ENCODE peak calls at places on chromosomes 11 and 22, in four cellular contexts. One of them, this sample, is unnamed. For H3K4me1, the result is how much of the 10 kb centered on the place peaks cover.

GRCh38 chr11:120306519-120307242 is 18.4 kb upstream of the TLCD5 start:
- DNase-seq in H9: peak
- DNase-seq in PC-9: peak
- DNase-seq in fibroblast of lung: peak
- DNase-seq in this sample: peak

GRCh38 chr11:116641561-116642045 is 131.2 kb downstream of the BUD13 start:
- DNase-seq in PC-9: peak
- DNase-seq in H9: peak
- DNase-seq in fibroblast of lung: no peak
- DNase-seq in this sample: peak

GRCh38 chr11:116580828-116581227 is 192.0 kb downstream of the BUD13 start:
- DNase-seq in H9: peak
- DNase-seq in fibroblast of lung: no peak
- DNase-seq in PC-9: no peak
- DNase-seq in this sample: no peak

GRCh38 chr11:130426223-130427048 is 2.0 kb downstream of the ADAMTS8 start:
- DNase-seq in fibroblast of lung: no peak
- DNase-seq in H9: no peak
- DNase-seq in PC-9: no peak
- DNase-seq in this sample: no peak

GRCh38 chr11:131511794-131512193 is 141.4 kb downstream of the NTM start:
- DNase-seq in fibroblast of lung: no peak
- DNase-seq in H9: peak
- DNase-seq in PC-9: peak
- DNase-seq in this sample: no peak

GRCh38 chr11:33258631-33259184 is 1.5 kb downstream of the HIPK3 start:
- DNase-seq in fibroblast of lung: peak
- DNase-seq in H9: no peak
- DNase-seq in PC-9: no peak
- DNase-seq in this sample: peak

GRCh38 chr11:20367313-20367948 is 3.9 kb downstream of the HTATIP2 start:
- DNase-seq in H9: no peak
- DNase-seq in PC-9: peak
- DNase-seq in fibroblast of lung: peak
- DNase-seq in this sample: peak

GRCh38 chr22:39519681-39520053 is 695 bp upstream of the ATF4 start:
- DNase-seq in PC-9: no peak
- DNase-seq in fibroblast of lung: peak
- DNase-seq in H9: peak
- DNase-seq in this sample: peak

GRCh38 chr11:59208956-59209355 is 3.8 kb downstream of the MPEG1 start:
- DNase-seq in fibroblast of lung: no peak
- DNase-seq in H9: no peak
- DNase-seq in PC-9: no peak
- DNase-seq in this sample: peak

GRCh38 chr11:17277024-17277584 is 565 bp downstream of the NUCB2 start:
- DNase-seq in fibroblast of lung: peak
- DNase-seq in PC-9: no peak
- DNase-seq in H9: no peak
- DNase-seq in this sample: peak

DNA sequence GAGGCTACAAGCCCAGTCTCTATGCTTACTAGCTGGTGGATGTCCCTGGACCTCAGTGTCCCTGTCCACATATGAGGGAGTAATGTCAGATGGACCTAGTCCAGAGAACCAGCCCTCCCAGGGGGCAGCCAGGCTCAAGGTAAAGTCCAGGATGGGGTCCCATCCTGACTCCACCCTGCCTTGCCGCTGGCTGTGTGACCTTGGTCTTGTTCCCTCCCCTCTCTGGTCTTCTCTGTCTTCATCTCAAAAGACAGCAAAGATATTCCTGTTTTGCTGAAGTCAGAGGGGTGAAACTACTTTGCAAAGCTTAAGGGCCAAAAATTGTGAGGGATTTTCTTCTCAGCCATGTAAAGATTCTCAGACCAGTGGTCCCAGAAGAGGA is 9.2 kb upstream of the C11orf96 start:
- DNase-seq in PC-9: no peak
- DNase-seq in fibroblast of lung: no peak
- DNase-seq in H9: no peak
- DNase-seq in this sample: no peak
- H2AFZ ChIP-seq in PC-9: no peak
- H2AFZ ChIP-seq in fibroblast of lung: no peak
- H2AFZ ChIP-seq in H9: no peak
- H2AFZ ChIP-seq in this sample: no peak

GRCh38 chr11:47280099-47280498 is 10.2 kb downstream of the MADD start:
- DNase-seq in PC-9: no peak
- DNase-seq in H9: no peak
- DNase-seq in fibroblast of lung: no peak
- DNase-seq in this sample: no peak

GRCh38 chr11:47278769-47279168 is 8.8 kb downstream of the MADD start:
- DNase-seq in H9: no peak
- DNase-seq in fibroblast of lung: no peak
- DNase-seq in PC-9: no peak
- DNase-seq in this sample: no peak

GRCh38 chr11:47280860-47281259 is 10.9 kb downstream of the MADD start:
- DNase-seq in PC-9: no peak
- DNase-seq in H9: no peak
- DNase-seq in fibroblast of lung: no peak
- DNase-seq in this sample: no peak

GRCh38 chr11:47284151-47284550 is 14.2 kb downstream of the MADD start:
- DNase-seq in fibroblast of lung: no peak
- DNase-seq in H9: no peak
- DNase-seq in PC-9: no peak
- DNase-seq in this sample: no peak

GRCh38 chr11:47282462-47282861 is 12.5 kb downstream of the MADD start:
- DNase-seq in fibroblast of lung: no peak
- DNase-seq in PC-9: no peak
- DNase-seq in H9: no peak
- DNase-seq in this sample: no peak
- H3K4me2 ChIP-seq in fibroblast of lung: no peak
- H3K4me2 ChIP-seq in PC-9: no peak
- H3K4me2 ChIP-seq in H9: no peak
- H3K4me2 ChIP-seq in this sample: no peak

GRCh38 chr11:68347345-68347744 is 35.0 kb downstream of the LRP5 start:
- DNase-seq in H9: no peak
- DNase-seq in fibroblast of lung: no peak
- DNase-seq in PC-9: no peak
- DNase-seq in this sample: no peak

GRCh38 chr11:68345776-68346728 is 33.7 kb downstream of the LRP5 start:
- DNase-seq in PC-9: no peak
- DNase-seq in fibroblast of lung: no peak
- DNase-seq in H9: no peak
- DNase-seq in this sample: no peak

GRCh38 chr11:68350759-68351449 is 38.5 kb downstream of the LRP5 start:
- DNase-seq in PC-9: no peak
- DNase-seq in fibroblast of lung: no peak
- DNase-seq in H9: no peak
- DNase-seq in this sample: no peak

GRCh38 chr11:68349461-68350249 is 37.3 kb downstream of the LRP5 start:
- DNase-seq in fibroblast of lung: no peak
- DNase-seq in PC-9: no peak
- DNase-seq in H9: no peak
- DNase-seq in this sample: no peak

DNA sequence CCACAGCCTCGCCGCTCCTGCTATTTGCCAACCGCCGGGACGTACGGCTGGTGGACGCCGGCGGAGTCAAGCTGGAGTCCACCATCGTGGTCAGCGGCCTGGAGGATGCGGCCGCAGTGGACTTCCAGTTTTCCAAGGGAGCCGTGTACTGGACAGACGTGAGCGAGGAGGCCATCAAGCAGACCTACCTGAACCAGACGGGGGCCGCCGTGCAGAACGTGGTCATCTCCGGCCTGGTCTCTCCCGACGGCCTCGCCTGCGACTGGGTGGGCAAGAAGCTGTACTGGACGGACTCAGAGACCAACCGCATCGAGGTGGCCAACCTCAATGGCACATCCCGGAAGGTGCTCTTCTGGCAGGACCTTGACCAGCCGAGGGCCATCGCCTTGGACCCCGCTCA is 35.5 kb downstream of the LRP5 start:
- DNase-seq in PC-9: no peak
- DNase-seq in fibroblast of lung: no peak
- DNase-seq in H9: no peak
- DNase-seq in this sample: no peak
- H3K4me1 ChIP-seq in PC-9: under half
- H3K4me1 ChIP-seq in fibroblast of lung: under half
- H3K4me1 ChIP-seq in H9: under half
- H3K4me1 ChIP-seq in this sample: under half

DNA sequence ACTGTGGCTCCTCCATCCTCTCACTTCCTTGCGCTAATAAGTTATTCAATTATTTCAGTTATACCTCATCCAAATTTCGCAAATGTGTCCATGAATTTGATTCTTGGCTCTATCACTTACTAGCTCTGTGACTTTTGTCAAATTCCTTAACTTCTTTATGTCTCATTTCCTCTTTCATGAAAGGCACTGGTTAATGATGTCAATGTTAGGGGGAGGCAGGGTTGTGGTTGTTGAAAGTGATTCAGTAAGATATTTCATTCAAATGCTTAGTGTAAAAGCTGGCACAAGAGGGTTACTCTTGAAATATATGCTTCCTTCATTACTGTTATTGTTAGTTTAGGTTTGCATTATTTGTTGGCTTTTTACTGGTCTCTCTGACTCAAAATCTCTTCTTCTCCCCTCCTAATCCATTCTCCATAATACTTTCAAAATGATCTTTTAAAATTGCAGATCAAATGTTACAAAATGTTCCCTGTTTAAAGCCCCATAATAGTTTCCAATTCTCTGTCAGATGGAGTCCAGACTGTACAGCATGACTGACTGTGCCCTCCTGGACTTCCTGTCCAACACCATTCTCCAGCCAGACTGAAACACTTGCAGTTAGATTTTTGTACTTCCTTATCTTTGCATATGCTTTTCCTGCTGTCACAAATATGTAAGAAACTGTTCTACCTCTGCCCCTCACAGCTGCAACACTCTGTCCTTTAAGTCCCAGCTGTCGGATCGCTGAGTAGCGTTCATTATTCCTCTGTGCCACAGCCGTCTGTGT is 510.6 kb upstream of the RAG2 start:
- DNase-seq in H9: no peak
- DNase-seq in PC-9: no peak
- DNase-seq in fibroblast of lung: peak
- DNase-seq in this sample: peak
- H2AFZ ChIP-seq in H9: no peak
- H2AFZ ChIP-seq in PC-9: no peak
- H2AFZ ChIP-seq in fibroblast of lung: no peak
- H2AFZ ChIP-seq in this sample: peak

GRCh38 chr22:31840581-31840980 is 86.8 kb downstream of the DEPDC5 start:
- DNase-seq in H9: no peak
- DNase-seq in PC-9: no peak
- DNase-seq in fibroblast of lung: no peak
- DNase-seq in this sample: no peak
- H3K4me2 ChIP-seq in H9: no peak
- H3K4me2 ChIP-seq in PC-9: no peak
- H3K4me2 ChIP-seq in fibroblast of lung: no peak
- H3K4me2 ChIP-seq in this sample: no peak

GRCh38 chr22:36287881-36288515 is 35.1 kb downstream of the APOL1 start:
- DNase-seq in PC-9: no peak
- DNase-seq in H9: no peak
- DNase-seq in fibroblast of lung: no peak
- DNase-seq in this sample: no peak

GRCh38 chr22:36291831-36292740 is 39.2 kb downstream of the APOL1 start:
- DNase-seq in H9: no peak
- DNase-seq in fibroblast of lung: no peak
- DNase-seq in PC-9: no peak
- DNase-seq in this sample: no peak

GRCh38 chr22:36286096-36286957 is 33.4 kb downstream of the APOL1 start:
- DNase-seq in PC-9: peak
- DNase-seq in fibroblast of lung: peak
- DNase-seq in H9: peak
- DNase-seq in this sample: peak

GRCh38 chr22:36288571-36289405 is 35.9 kb downstream of the APOL1 start:
- DNase-seq in fibroblast of lung: no peak
- DNase-seq in PC-9: no peak
- DNase-seq in H9: no peak
- DNase-seq in this sample: no peak

DNA sequence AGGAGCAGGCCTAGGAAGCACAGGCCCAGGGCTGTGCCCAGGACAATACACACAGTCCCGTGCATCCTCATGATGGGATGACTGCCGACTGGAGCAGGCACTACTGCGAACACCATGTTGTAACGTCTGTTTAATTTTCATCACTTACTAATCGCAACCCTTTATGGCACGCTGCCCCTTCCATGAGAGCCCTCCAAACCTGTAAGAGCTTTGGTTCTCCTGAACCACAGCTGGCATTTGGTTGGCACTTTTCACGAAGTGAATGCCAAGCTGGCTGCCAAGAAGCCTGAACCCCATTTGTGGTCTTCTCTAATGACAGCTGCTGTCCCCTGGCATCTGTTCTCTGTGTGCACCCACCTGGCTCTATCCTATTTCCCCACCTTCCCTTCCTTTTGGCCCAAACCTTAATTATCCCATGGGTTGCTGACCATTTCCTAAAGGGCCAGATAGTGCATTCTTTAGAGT is 36.5 kb downstream of the APOL1 start:
- DNase-seq in PC-9: no peak
- DNase-seq in H9: no peak
- DNase-seq in fibroblast of lung: no peak
- DNase-seq in this sample: no peak
- H3K4me1 ChIP-seq in PC-9: under half
- H3K4me1 ChIP-seq in H9: under half
- H3K4me1 ChIP-seq in fibroblast of lung: under half
- H3K4me1 ChIP-seq in this sample: under half

DNA sequence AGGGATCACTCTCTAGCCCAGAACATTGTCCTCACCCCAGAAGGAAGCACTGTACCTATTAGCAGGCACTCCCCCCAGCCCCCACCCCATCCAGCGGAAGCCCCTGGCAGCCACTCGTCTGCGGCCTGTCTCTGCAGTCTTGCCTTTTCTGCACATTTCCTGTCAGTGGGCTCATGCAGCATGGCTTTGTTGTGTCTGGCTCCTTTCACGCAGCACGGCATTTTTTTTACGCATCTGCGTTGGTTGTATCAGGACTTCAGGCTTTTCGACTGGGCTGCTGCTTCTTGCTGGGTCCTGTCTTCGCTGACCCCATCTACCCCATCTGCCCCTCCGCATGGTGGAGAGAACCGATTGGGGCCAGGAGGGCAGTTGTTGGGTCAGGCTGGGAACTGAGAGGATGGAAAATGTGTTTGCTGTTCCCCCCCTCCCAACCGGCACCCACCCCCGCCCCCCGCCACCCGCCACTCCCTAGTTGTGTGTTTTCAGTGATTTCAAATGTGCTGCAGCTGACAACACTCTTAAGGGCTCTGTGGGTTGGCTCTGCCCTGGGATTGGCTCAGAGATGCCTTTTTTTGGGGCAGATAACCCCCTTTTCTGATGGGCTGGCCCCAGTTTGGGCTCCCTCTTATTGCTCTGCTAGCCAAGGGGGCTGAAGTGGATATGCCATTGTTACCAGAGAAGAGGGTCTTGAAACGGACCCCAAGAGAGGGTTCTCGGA is 110.0 kb downstream of the KIAA1671 start:
- DNase-seq in fibroblast of lung: no peak
- DNase-seq in H9: no peak
- DNase-seq in PC-9: no peak
- DNase-seq in this sample: no peak
- H2AFZ ChIP-seq in fibroblast of lung: no peak
- H2AFZ ChIP-seq in H9: no peak
- H2AFZ ChIP-seq in PC-9: no peak
- H2AFZ ChIP-seq in this sample: no peak

This sample was measured in mammary epithelial cell.